ENCODE peak calls at places on chromosomes 16 and 17, in nine cellular contexts. One of them, this sample, is unnamed.

GRCh38 chr17:47717261-47717697 is 15.8 kb upstream of the TBX21 start:
- DNase-seq in adrenal gland: no peak
- DNase-seq in body of pancreas: no peak
- DNase-seq in HepG2: no peak
- DNase-seq in stomach: no peak
- DNase-seq in ovary: no peak
- DNase-seq in A549: no peak
- DNase-seq in testis: no peak
- DNase-seq in uterus: no peak
- DNase-seq in this sample: no peak

GRCh38 chr17:82332669-82333278 is 792 bp downstream of the SECTM1 start:
- DNase-seq in stomach: peak; percentile 56
- DNase-seq in A549: peak; percentile 58
- DNase-seq in body of pancreas: peak; percentile 75
- DNase-seq in testis: peak; percentile 53
- DNase-seq in ovary: peak; percentile 56
- DNase-seq in adrenal gland: peak; percentile 57
- DNase-seq in HepG2: no peak
- DNase-seq in uterus: no peak
- DNase-seq in this sample: no peak

GRCh38 chr17:4715071-4715749 is 4.8 kb downstream of the ARRB2 start:
- DNase-seq in body of pancreas: no peak
- DNase-seq in HepG2: no peak
- DNase-seq in uterus: no peak
- DNase-seq in adrenal gland: no peak
- DNase-seq in ovary: no peak
- DNase-seq in stomach: no peak
- DNase-seq in A549: no peak
- DNase-seq in testis: no peak
- DNase-seq in this sample: no peak

GRCh38 chr16:52786105-52786504 is 239.2 kb upstream of the TOX3 start:
- DNase-seq in A549: no peak
- DNase-seq in ovary: no peak
- DNase-seq in testis: no peak
- DNase-seq in HepG2: no peak
- DNase-seq in stomach: no peak
- DNase-seq in body of pancreas: no peak
- DNase-seq in adrenal gland: no peak
- DNase-seq in uterus: no peak
- DNase-seq in this sample: no peak

GRCh38 chr17:78645421-78646295 is 68.5 kb upstream of the DNAH17 start:
- DNase-seq in A549: peak; percentile 88
- DNase-seq in ovary: no peak
- DNase-seq in adrenal gland: peak; percentile 80
- DNase-seq in body of pancreas: peak; percentile 84
- DNase-seq in uterus: peak; percentile 32
- DNase-seq in HepG2: no peak
- DNase-seq in stomach: peak; percentile 57
- DNase-seq in testis: peak; percentile 52
- DNase-seq in this sample: no peak

GRCh38 chr16:67537270-67537635 is 8.6 kb downstream of the RIPOR1 start:
- DNase-seq in uterus: peak; percentile 60
- DNase-seq in stomach: peak; percentile 58
- DNase-seq in ovary: peak; percentile 85
- DNase-seq in testis: peak; percentile 60
- DNase-seq in body of pancreas: peak; percentile 52
- DNase-seq in A549: no peak
- DNase-seq in HepG2: no peak
- DNase-seq in adrenal gland: peak; percentile 72
- DNase-seq in this sample: peak; percentile 27

GRCh38 chr16:1538804-1539520 is 5.5 kb downstream of the TMEM204 start:
- DNase-seq in adrenal gland: no peak
- DNase-seq in HepG2: no peak
- DNase-seq in body of pancreas: no peak
- DNase-seq in stomach: no peak
- DNase-seq in testis: no peak
- DNase-seq in uterus: no peak
- DNase-seq in A549: peak; percentile 24
- DNase-seq in ovary: peak; percentile 32
- DNase-seq in this sample: no peak

GRCh38 chr16:31507929-31508705 is at the start of gene RUSF1:
- DNase-seq in testis: peak; percentile 96
- DNase-seq in adrenal gland: peak; percentile 92
- DNase-seq in A549: peak; percentile 91
- DNase-seq in uterus: peak; percentile 88
- DNase-seq in stomach: peak; percentile 93
- DNase-seq in HepG2: peak; percentile 89
- DNase-seq in ovary: peak; percentile 94
- DNase-seq in body of pancreas: peak; percentile 93
- DNase-seq in this sample: peak; percentile 94

GRCh38 chr17:82241183-82241925 is 12.5 kb downstream of the SLC16A3 start:
- DNase-seq in stomach: peak; percentile 69
- DNase-seq in HepG2: peak; percentile 78
- DNase-seq in A549: peak; percentile 74
- DNase-seq in adrenal gland: peak; percentile 94
- DNase-seq in testis: no peak
- DNase-seq in body of pancreas: peak; percentile 81
- DNase-seq in uterus: peak; percentile 81
- DNase-seq in ovary: peak; percentile 57
- DNase-seq in this sample: no peak

GRCh38 chr17:78075545-78075944 is 53.0 kb downstream of the TMC6 start:
- DNase-seq in HepG2: no peak
- DNase-seq in A549: no peak
- DNase-seq in body of pancreas: no peak
- DNase-seq in stomach: no peak
- DNase-seq in ovary: no peak
- DNase-seq in testis: no peak
- DNase-seq in uterus: no peak
- DNase-seq in adrenal gland: no peak
- DNase-seq in this sample: no peak

GRCh38 chr17:1228752-1229353 is 41.4 kb upstream of the BHLHA9 start:
- DNase-seq in ovary: no peak
- DNase-seq in HepG2: no peak
- DNase-seq in uterus: no peak
- DNase-seq in body of pancreas: no peak
- DNase-seq in A549: no peak
- DNase-seq in stomach: no peak
- DNase-seq in adrenal gland: no peak
- DNase-seq in testis: no peak
- DNase-seq in this sample: no peak

GRCh38 chr17:27294689-27295630 is 1.0 kb downstream of the WSB1 start:
- DNase-seq in body of pancreas: peak; percentile 86
- DNase-seq in adrenal gland: peak; percentile 70
- DNase-seq in A549: peak; percentile 92
- DNase-seq in uterus: peak; percentile 81
- DNase-seq in stomach: peak; percentile 61
- DNase-seq in testis: peak; percentile 91
- DNase-seq in ovary: no peak
- DNase-seq in HepG2: peak; percentile 31
- DNase-seq in this sample: peak; percentile 94
- TF ChIP-seq POLR2A in body of pancreas: no peak
- TF ChIP-seq POLR2A in adrenal gland: peak; percentile 84
- TF ChIP-seq POLR2A in A549: no peak
- TF ChIP-seq POLR2A in uterus: peak; percentile 60
- TF ChIP-seq POLR2A in stomach: peak; percentile 40
- TF ChIP-seq POLR2A in testis: peak; percentile 73
- TF ChIP-seq POLR2A in ovary: peak; percentile 69
- TF ChIP-seq POLR2A in HepG2: no peak
- TF ChIP-seq POLR2A in this sample: peak; percentile 70

GRCh38 chr17:28500712-28501379 is 5.3 kb upstream of the FOXN1 start:
- DNase-seq in testis: no peak
- DNase-seq in stomach: no peak
- DNase-seq in body of pancreas: no peak
- DNase-seq in A549: no peak
- DNase-seq in adrenal gland: no peak
- DNase-seq in ovary: no peak
- DNase-seq in HepG2: no peak
- DNase-seq in uterus: no peak
- DNase-seq in this sample: no peak
- TF ChIP-seq POLR2A in testis: no peak
- TF ChIP-seq POLR2A in stomach: no peak
- TF ChIP-seq POLR2A in body of pancreas: no peak
- TF ChIP-seq POLR2A in A549: no peak
- TF ChIP-seq POLR2A in adrenal gland: no peak
- TF ChIP-seq POLR2A in ovary: no peak
- TF ChIP-seq POLR2A in HepG2: no peak
- TF ChIP-seq POLR2A in uterus: no peak
- TF ChIP-seq POLR2A in this sample: no peak

GRCh38 chr16:8862309-8863130 is 6.3 kb downstream of the CARHSP1 start:
- DNase-seq in ovary: no peak
- DNase-seq in uterus: no peak
- DNase-seq in adrenal gland: peak; percentile 17
- DNase-seq in testis: no peak
- DNase-seq in HepG2: no peak
- DNase-seq in A549: no peak
- DNase-seq in stomach: no peak
- DNase-seq in body of pancreas: no peak
- DNase-seq in this sample: peak; percentile 35

GRCh38 chr16:8861563-8862308 is 7.1 kb downstream of the CARHSP1 start:
- DNase-seq in uterus: peak; percentile 43
- DNase-seq in A549: no peak
- DNase-seq in ovary: peak; percentile 54
- DNase-seq in adrenal gland: peak; percentile 74
- DNase-seq in HepG2: peak; percentile 74
- DNase-seq in stomach: no peak
- DNase-seq in testis: peak; percentile 75
- DNase-seq in body of pancreas: peak; percentile 54
- DNase-seq in this sample: no peak

GRCh38 chr16:8864480-8864879 is 4.3 kb downstream of the CARHSP1 start:
- DNase-seq in HepG2: no peak
- DNase-seq in adrenal gland: peak; percentile 42
- DNase-seq in uterus: no peak
- DNase-seq in A549: no peak
- DNase-seq in body of pancreas: no peak
- DNase-seq in testis: no peak
- DNase-seq in ovary: no peak
- DNase-seq in stomach: no peak
- DNase-seq in this sample: no peak

GRCh38 chr16:8865145-8865882 is 3.5 kb downstream of the CARHSP1 start:
- DNase-seq in testis: no peak
- DNase-seq in uterus: no peak
- DNase-seq in adrenal gland: no peak
- DNase-seq in body of pancreas: no peak
- DNase-seq in A549: no peak
- DNase-seq in HepG2: no peak
- DNase-seq in ovary: no peak
- DNase-seq in stomach: no peak
- DNase-seq in this sample: no peak

DNA sequence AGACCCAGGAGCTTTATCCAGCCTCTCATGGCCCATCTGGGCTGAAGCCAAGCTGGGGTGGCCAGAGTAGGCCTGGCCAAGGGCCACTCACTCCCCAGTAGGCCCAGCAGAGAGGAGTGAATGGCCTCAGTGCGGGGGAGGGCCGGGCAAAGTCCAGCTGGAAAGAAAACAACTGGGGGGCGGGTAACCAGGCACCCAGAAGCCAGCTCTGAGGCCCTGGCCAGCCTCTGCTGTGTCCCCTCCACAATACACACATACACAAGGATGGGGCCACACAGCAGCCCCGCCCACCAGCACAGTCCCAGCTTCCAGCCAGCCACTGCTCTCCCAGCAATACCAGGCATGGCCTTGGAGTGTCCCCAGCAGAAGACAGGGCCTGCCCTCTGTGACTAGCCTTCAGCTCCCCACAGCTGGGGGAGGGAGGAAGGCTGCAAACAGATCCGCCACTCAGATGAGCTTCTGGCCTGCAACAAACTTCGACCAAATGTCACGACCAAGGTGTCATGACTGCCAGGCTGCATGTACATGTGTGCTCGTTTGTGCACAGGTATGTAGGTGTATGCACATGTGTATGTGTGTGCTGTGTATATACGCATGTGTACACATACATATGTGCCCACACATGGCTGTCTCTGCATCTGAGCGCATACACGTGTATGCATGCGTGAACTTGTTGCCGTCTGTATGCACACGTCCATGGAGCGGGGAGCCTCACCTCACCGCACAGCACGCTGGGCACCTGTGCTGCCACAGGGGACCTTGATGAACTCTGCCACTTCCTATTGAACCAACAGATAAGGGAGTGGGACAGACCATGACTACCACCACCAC is 5.0 kb downstream of the CARHSP1 start:
- DNase-seq in ovary: peak; percentile 60
- DNase-seq in testis: peak; percentile 93
- DNase-seq in uterus: no peak
- DNase-seq in HepG2: peak; percentile 100
- DNase-seq in body of pancreas: peak; percentile 96
- DNase-seq in A549: peak; percentile 83
- DNase-seq in stomach: peak; percentile 87
- DNase-seq in adrenal gland: peak; percentile 97
- DNase-seq in this sample: peak; percentile 43
- TF ChIP-seq POLR2A in ovary: no peak
- TF ChIP-seq POLR2A in testis: no peak
- TF ChIP-seq POLR2A in uterus: no peak
- TF ChIP-seq POLR2A in HepG2: no peak
- TF ChIP-seq POLR2A in body of pancreas: no peak
- TF ChIP-seq POLR2A in A549: no peak
- TF ChIP-seq POLR2A in stomach: no peak
- TF ChIP-seq POLR2A in adrenal gland: peak; percentile 72
- TF ChIP-seq POLR2A in this sample: no peak

DNA sequence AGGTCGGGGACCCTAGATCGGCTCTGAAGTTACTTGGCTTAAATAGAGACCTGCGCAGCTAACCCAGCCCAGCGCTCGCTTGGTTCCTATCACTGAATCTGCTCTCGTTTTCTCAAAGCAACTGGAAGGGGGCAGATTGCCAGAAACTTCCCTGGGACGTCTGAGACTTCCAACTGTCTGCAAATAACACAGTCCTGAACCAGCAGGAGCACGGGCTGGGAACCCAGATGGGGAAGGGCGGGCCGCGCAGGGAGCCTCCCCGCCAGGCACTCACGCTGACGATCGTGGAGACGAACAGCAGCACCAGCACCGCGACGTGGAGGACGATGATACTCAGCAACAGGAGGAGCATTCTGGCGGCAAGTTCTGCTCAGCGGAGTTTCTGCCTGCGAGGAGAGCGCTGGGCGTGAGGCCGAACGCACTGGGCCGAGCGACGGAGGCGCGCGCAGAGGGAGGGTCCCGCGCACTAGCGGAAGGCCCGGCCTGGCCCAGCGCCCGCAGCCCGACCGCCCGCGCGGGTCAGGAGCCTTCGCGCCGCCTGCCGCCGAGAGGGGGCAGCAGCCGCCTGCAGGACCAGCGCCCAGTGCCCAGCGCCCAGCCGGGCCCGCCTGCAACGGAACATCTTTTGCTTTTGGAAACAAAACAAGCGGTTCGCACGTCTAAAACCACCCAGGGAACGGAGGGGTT is 4.6 kb downstream of the PMP22 start:
- DNase-seq in A549: peak; percentile 85
- DNase-seq in HepG2: peak; percentile 35
- DNase-seq in ovary: peak; percentile 96
- DNase-seq in uterus: peak; percentile 91
- DNase-seq in adrenal gland: peak; percentile 91
- DNase-seq in stomach: peak; percentile 84
- DNase-seq in body of pancreas: peak; percentile 81
- DNase-seq in testis: peak; percentile 88
- DNase-seq in this sample: peak; percentile 92
- TF ChIP-seq POLR2A in A549: peak; percentile 70
- TF ChIP-seq POLR2A in HepG2: no peak
- TF ChIP-seq POLR2A in ovary: no peak
- TF ChIP-seq POLR2A in uterus: peak; percentile 47
- TF ChIP-seq POLR2A in adrenal gland: peak; percentile 75
- TF ChIP-seq POLR2A in stomach: no peak
- TF ChIP-seq POLR2A in body of pancreas: no peak
- TF ChIP-seq POLR2A in testis: no peak
- TF ChIP-seq POLR2A in this sample: peak; percentile 75

GRCh38 chr17:37643118-37643766 is at the start of gene DDX52:
- DNase-seq in HepG2: peak; percentile 89
- DNase-seq in adrenal gland: peak; percentile 94
- DNase-seq in body of pancreas: peak; percentile 98
- DNase-seq in stomach: peak; percentile 96
- DNase-seq in A549: peak; percentile 93
- DNase-seq in uterus: peak; percentile 92
- DNase-seq in ovary: peak; percentile 94
- DNase-seq in testis: peak; percentile 96
- DNase-seq in this sample: peak; percentile 95
- TF ChIP-seq POLR2A in HepG2: peak; percentile 82
- TF ChIP-seq POLR2A in adrenal gland: peak; percentile 79
- TF ChIP-seq POLR2A in body of pancreas: peak; percentile 23
- TF ChIP-seq POLR2A in stomach: no peak
- TF ChIP-seq POLR2A in A549: peak; percentile 89
- TF ChIP-seq POLR2A in uterus: peak; percentile 64
- TF ChIP-seq POLR2A in ovary: peak; percentile 41
- TF ChIP-seq POLR2A in testis: no peak
- TF ChIP-seq POLR2A in this sample: peak; percentile 82

This sample was measured in erythroblast.